ENCODE peak calls at places on chromosomes 11 and 22, in six cellular contexts. One of them, this sample, is unnamed.

GRCh38 chr11:120302001-120302805 is 22.9 kb upstream of the TLCD5 start:
- DNase-seq in AG04450: no peak
- DNase-seq in tibial nerve: no peak
- DNase-seq in body of pancreas: peak
- DNase-seq in esophagus squamous epithelium: no peak
- DNase-seq in mucosa of descending colon: peak
- DNase-seq in this sample: no peak

GRCh38 chr11:21552910-21553309 is 640.0 kb upstream of the ANO5 start:
- DNase-seq in AG04450: no peak
- DNase-seq in tibial nerve: no peak
- DNase-seq in body of pancreas: no peak
- DNase-seq in esophagus squamous epithelium: no peak
- DNase-seq in mucosa of descending colon: no peak
- DNase-seq in this sample: no peak

GRCh38 chr11:27215471-27216267 is 147.3 kb downstream of the CCDC34 start:
- DNase-seq in AG04450: no peak
- DNase-seq in tibial nerve: no peak
- DNase-seq in body of pancreas: peak
- DNase-seq in esophagus squamous epithelium: no peak
- DNase-seq in mucosa of descending colon: no peak
- DNase-seq in this sample: no peak

GRCh38 chr11:76382209-76382608 is 1.1 kb downstream of the GVQW3 start:
- DNase-seq in AG04450: no peak
- DNase-seq in tibial nerve: no peak
- DNase-seq in body of pancreas: no peak
- DNase-seq in esophagus squamous epithelium: no peak
- DNase-seq in mucosa of descending colon: no peak
- DNase-seq in this sample: no peak

GRCh38 chr11:129968611-129969419 is 33.8 kb downstream of the PRDM10 start:
- DNase-seq in AG04450: no peak
- DNase-seq in tibial nerve: no peak
- DNase-seq in body of pancreas: no peak
- DNase-seq in esophagus squamous epithelium: no peak
- DNase-seq in mucosa of descending colon: no peak
- DNase-seq in this sample: no peak

GRCh38 chr11:123560001-123560400 is 94.4 kb downstream of the SCN3B start:
- DNase-seq in AG04450: peak
- DNase-seq in tibial nerve: no peak
- DNase-seq in body of pancreas: peak
- DNase-seq in esophagus squamous epithelium: no peak
- DNase-seq in mucosa of descending colon: no peak
- DNase-seq in this sample: no peak

GRCh38 chr11:117953029-117953671 is 23.9 kb upstream of the TMPRSS13 start:
- DNase-seq in AG04450: no peak
- DNase-seq in tibial nerve: no peak
- DNase-seq in body of pancreas: no peak
- DNase-seq in esophagus squamous epithelium: no peak
- DNase-seq in mucosa of descending colon: no peak
- DNase-seq in this sample: no peak

GRCh38 chr11:65416341-65417185 is 6.0 kb upstream of the NEAT1 start:
- DNase-seq in AG04450: no peak
- DNase-seq in tibial nerve: peak
- DNase-seq in body of pancreas: peak
- DNase-seq in esophagus squamous epithelium: no peak
- DNase-seq in mucosa of descending colon: peak
- DNase-seq in this sample: no peak

GRCh38 chr11:133705873-133706272 is 139.4 kb downstream of the SPATA19 start:
- DNase-seq in AG04450: no peak
- DNase-seq in tibial nerve: no peak
- DNase-seq in body of pancreas: no peak
- DNase-seq in esophagus squamous epithelium: no peak
- DNase-seq in mucosa of descending colon: no peak
- DNase-seq in this sample: no peak

GRCh38 chr11:68838572-68838964 is 3.1 kb downstream of the CPT1A start:
- DNase-seq in AG04450: no peak
- DNase-seq in tibial nerve: no peak
- DNase-seq in body of pancreas: peak
- DNase-seq in esophagus squamous epithelium: no peak
- DNase-seq in mucosa of descending colon: peak
- DNase-seq in this sample: no peak

GRCh38 chr11:79461144-79461543 is 20.3 kb upstream of the TENM4 start:
- DNase-seq in AG04450: no peak
- DNase-seq in tibial nerve: no peak
- DNase-seq in body of pancreas: no peak
- DNase-seq in esophagus squamous epithelium: no peak
- DNase-seq in mucosa of descending colon: no peak
- DNase-seq in this sample: no peak

GRCh38 chr11:70420008-70420464 is 21.7 kb downstream of the CTTN start:
- DNase-seq in AG04450: no peak
- DNase-seq in tibial nerve: no peak
- DNase-seq in body of pancreas: no peak
- DNase-seq in esophagus squamous epithelium: no peak
- DNase-seq in mucosa of descending colon: no peak
- DNase-seq in this sample: peak

GRCh38 chr11:103494491-103494890 is 385.3 kb downstream of the DYNC2H1 start:
- DNase-seq in AG04450: no peak
- DNase-seq in tibial nerve: no peak
- DNase-seq in body of pancreas: no peak
- DNase-seq in esophagus squamous epithelium: no peak
- DNase-seq in mucosa of descending colon: no peak
- DNase-seq in this sample: no peak

GRCh38 chr11:118084247-118084646 is 2.5 kb downstream of the SMIM35 start:
- DNase-seq in AG04450: no peak
- DNase-seq in tibial nerve: no peak
- DNase-seq in body of pancreas: no peak
- DNase-seq in esophagus squamous epithelium: no peak
- DNase-seq in mucosa of descending colon: no peak
- DNase-seq in this sample: no peak

GRCh38 chr11:94731921-94732601 is 36.1 kb upstream of the AMOTL1 start:
- DNase-seq in AG04450: peak
- DNase-seq in tibial nerve: no peak
- DNase-seq in body of pancreas: no peak
- DNase-seq in esophagus squamous epithelium: no peak
- DNase-seq in mucosa of descending colon: no peak
- DNase-seq in this sample: no peak

GRCh38 chr22:23686416-23687024 is 4.3 kb upstream of the RGL4 start:
- DNase-seq in AG04450: no peak
- DNase-seq in tibial nerve: no peak
- DNase-seq in body of pancreas: no peak
- DNase-seq in esophagus squamous epithelium: no peak
- DNase-seq in mucosa of descending colon: no peak
- DNase-seq in this sample: no peak

GRCh38 chr11:67572747-67573419 is 10.7 kb upstream of the GSTP1 start:
- DNase-seq in AG04450: no peak
- DNase-seq in tibial nerve: no peak
- DNase-seq in body of pancreas: peak
- DNase-seq in esophagus squamous epithelium: no peak
- DNase-seq in mucosa of descending colon: peak
- DNase-seq in this sample: no peak

GRCh38 chr11:33373636-33374035 is 116.5 kb downstream of the HIPK3 start:
- DNase-seq in AG04450: no peak
- DNase-seq in tibial nerve: no peak
- DNase-seq in body of pancreas: no peak
- DNase-seq in esophagus squamous epithelium: no peak
- DNase-seq in mucosa of descending colon: no peak
- DNase-seq in this sample: no peak

GRCh38 chr11:69154938-69155301 is 815 bp upstream of the SMIM38 start:
- DNase-seq in AG04450: no peak
- DNase-seq in tibial nerve: no peak
- DNase-seq in body of pancreas: no peak
- DNase-seq in esophagus squamous epithelium: no peak
- DNase-seq in mucosa of descending colon: no peak
- DNase-seq in this sample: no peak

GRCh38 chr11:20125927-20126326 is 34.3 kb downstream of the DBX1 start:
- DNase-seq in AG04450: peak
- DNase-seq in tibial nerve: no peak
- DNase-seq in body of pancreas: no peak
- DNase-seq in esophagus squamous epithelium: no peak
- DNase-seq in mucosa of descending colon: no peak
- DNase-seq in this sample: peak

GRCh38 chr11:126317681-126318641 is 14.1 kb downstream of the DCPS start:
- DNase-seq in AG04450: no peak
- DNase-seq in tibial nerve: peak
- DNase-seq in body of pancreas: peak
- DNase-seq in esophagus squamous epithelium: no peak
- DNase-seq in mucosa of descending colon: peak
- DNase-seq in this sample: no peak

GRCh38 chr22:39314251-39314971 is 5.0 kb downstream of the RPL3 start:
- DNase-seq in AG04450: no peak
- DNase-seq in tibial nerve: no peak
- DNase-seq in body of pancreas: peak
- DNase-seq in esophagus squamous epithelium: no peak
- DNase-seq in mucosa of descending colon: no peak
- DNase-seq in this sample: no peak
- TF ChIP-seq CTCF in AG04450: peak
- TF ChIP-seq CTCF in tibial nerve: no peak
- TF ChIP-seq CTCF in body of pancreas: peak
- TF ChIP-seq CTCF in esophagus squamous epithelium: no peak
- TF ChIP-seq CTCF in mucosa of descending colon: no peak
- TF ChIP-seq CTCF in this sample: peak

GRCh38 chr11:119267645-119268044 is 49.3 kb downstream of the MCAM start:
- DNase-seq in AG04450: no peak
- DNase-seq in tibial nerve: no peak
- DNase-seq in body of pancreas: no peak
- DNase-seq in esophagus squamous epithelium: no peak
- DNase-seq in mucosa of descending colon: no peak
- DNase-seq in this sample: no peak

GRCh38 chr11:119266517-119267255 is 50.2 kb downstream of the MCAM start:
- DNase-seq in AG04450: no peak
- DNase-seq in tibial nerve: no peak
- DNase-seq in body of pancreas: no peak
- DNase-seq in esophagus squamous epithelium: no peak
- DNase-seq in mucosa of descending colon: no peak
- DNase-seq in this sample: no peak

GRCh38 chr11:119266063-119266462 is 50.9 kb downstream of the MCAM start:
- DNase-seq in AG04450: no peak
- DNase-seq in tibial nerve: no peak
- DNase-seq in body of pancreas: no peak
- DNase-seq in esophagus squamous epithelium: no peak
- DNase-seq in mucosa of descending colon: no peak
- DNase-seq in this sample: no peak

GRCh38 chr11:119262668-119263351 is 54.1 kb downstream of the MCAM start:
- DNase-seq in AG04450: no peak
- DNase-seq in tibial nerve: no peak
- DNase-seq in body of pancreas: no peak
- DNase-seq in esophagus squamous epithelium: no peak
- DNase-seq in mucosa of descending colon: no peak
- DNase-seq in this sample: no peak

DNA sequence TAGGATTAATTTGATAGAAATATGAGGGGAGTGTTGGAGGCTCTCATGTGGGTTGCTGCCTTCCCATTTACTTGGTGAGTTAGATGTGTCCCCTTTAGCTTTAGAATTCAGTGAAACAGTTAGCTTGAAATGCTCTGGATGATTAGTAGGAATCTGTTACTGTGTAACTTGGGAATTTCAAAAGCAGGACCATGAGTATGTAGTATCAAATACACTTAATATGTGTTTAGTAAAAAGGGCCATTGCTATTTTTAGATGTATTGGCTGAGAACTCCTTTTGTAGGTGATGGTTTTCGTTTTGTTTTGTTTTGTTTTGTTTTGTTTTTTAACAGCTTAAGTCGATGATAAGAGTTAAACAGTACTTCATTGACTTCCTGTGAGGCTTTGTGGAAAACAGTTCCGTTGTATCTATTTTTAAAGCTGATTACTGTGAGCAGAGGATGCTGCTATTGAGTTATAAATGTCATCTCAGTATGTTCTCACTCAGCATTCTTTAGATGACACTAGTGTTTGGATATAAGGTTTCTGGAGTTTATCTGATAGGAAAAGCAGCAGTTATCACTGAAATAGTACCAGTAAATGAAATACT is 53.5 kb downstream of the MCAM start:
- DNase-seq in AG04450: no peak
- DNase-seq in tibial nerve: no peak
- DNase-seq in body of pancreas: no peak
- DNase-seq in esophagus squamous epithelium: no peak
- DNase-seq in mucosa of descending colon: no peak
- DNase-seq in this sample: no peak
- H3K4me3 ChIP-seq in AG04450: no peak
- H3K4me3 ChIP-seq in tibial nerve: no peak
- H3K4me3 ChIP-seq in body of pancreas: no peak
- H3K4me3 ChIP-seq in esophagus squamous epithelium: no peak
- H3K4me3 ChIP-seq in mucosa of descending colon: no peak
- H3K4me3 ChIP-seq in this sample: no peak

GRCh38 chr11:15551897-15552851 is 437.5 kb downstream of the INSC start:
- DNase-seq in AG04450: no peak
- DNase-seq in tibial nerve: no peak
- DNase-seq in body of pancreas: no peak
- DNase-seq in esophagus squamous epithelium: no peak
- DNase-seq in mucosa of descending colon: no peak
- DNase-seq in this sample: no peak

GRCh38 chr11:15547685-15548084 is 433.0 kb downstream of the INSC start:
- DNase-seq in AG04450: no peak
- DNase-seq in tibial nerve: no peak
- DNase-seq in body of pancreas: no peak
- DNase-seq in esophagus squamous epithelium: no peak
- DNase-seq in mucosa of descending colon: no peak
- DNase-seq in this sample: no peak
- TF ChIP-seq CTCF in AG04450: no peak
- TF ChIP-seq CTCF in tibial nerve: no peak
- TF ChIP-seq CTCF in body of pancreas: no peak
- TF ChIP-seq CTCF in esophagus squamous epithelium: no peak
- TF ChIP-seq CTCF in mucosa of descending colon: no peak
- TF ChIP-seq CTCF in this sample: no peak

DNA sequence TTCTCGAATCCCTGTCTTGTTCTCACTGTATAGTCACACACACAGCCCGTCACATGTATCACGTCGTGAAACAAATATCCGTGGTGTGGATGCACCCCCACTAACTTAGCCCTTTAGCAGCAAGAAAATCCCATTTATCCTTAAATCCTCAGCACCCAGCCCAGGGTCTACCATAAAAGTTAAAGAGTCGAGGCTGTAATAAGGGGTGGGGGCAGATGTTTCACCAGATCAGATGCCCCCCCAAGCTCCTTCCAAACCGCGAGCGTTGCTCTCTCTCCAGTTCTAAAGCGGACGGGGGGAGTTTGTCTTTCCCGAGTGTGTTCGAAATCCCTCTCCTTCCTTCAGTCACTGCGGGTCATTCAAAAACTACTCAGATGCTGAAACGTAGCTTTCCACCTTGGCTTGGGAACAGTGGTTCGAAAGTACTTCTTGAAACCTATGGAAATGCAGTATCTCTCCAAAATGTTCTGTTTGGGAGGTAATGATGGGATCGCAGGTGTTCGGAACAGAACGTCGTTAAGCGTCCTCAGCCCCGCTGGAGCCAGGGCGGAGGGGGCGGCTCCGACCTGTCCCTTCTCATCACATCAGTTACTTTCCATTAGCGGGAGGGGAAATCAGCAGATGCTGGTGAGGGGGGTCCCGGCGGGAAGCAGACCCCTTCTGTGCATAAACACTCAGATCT is 156.2 kb downstream of the BRD1 start:
- DNase-seq in AG04450: no peak
- DNase-seq in tibial nerve: no peak
- DNase-seq in body of pancreas: no peak
- DNase-seq in esophagus squamous epithelium: no peak
- DNase-seq in mucosa of descending colon: no peak
- DNase-seq in this sample: no peak
- H3K4me3 ChIP-seq in AG04450: no peak
- H3K4me3 ChIP-seq in tibial nerve: no peak
- H3K4me3 ChIP-seq in body of pancreas: no peak
- H3K4me3 ChIP-seq in esophagus squamous epithelium: peak
- H3K4me3 ChIP-seq in mucosa of descending colon: no peak
- H3K4me3 ChIP-seq in this sample: no peak

This sample was measured in kidney epithelial cell.